ENCODE peak calls at places on chromosomes 3 and 15, in four cellular contexts. One of them, this sample, is unnamed.

GRCh38 chr3:16286672-16287604 is 21.9 kb downstream of the OXNAD1 start:
- DNase-seq in stimulated activated CD4-positive, alpha-beta T cell treated with anti-CD3 and anti-CD28 coated beads, Interleukin-2, amount 100 ng/mL, for 48 hours: no peak
- DNase-seq in effector memory CD8-positive, alpha-beta T cell: no peak
- DNase-seq in adrenal gland: no peak
- DNase-seq in this sample: no peak

GRCh38 chr3:155766206-155766605 is 21.3 kb upstream of the PLCH1 start:
- DNase-seq in stimulated activated CD4-positive, alpha-beta T cell treated with anti-CD3 and anti-CD28 coated beads, Interleukin-2, amount 100 ng/mL, for 48 hours: no peak
- DNase-seq in adrenal gland: no peak
- DNase-seq in effector memory CD8-positive, alpha-beta T cell: no peak
- DNase-seq in this sample: no peak

GRCh38 chr3:18423401-18424212 is 1.5 kb downstream of the SATB1 start:
- DNase-seq in adrenal gland: peak
- DNase-seq in stimulated activated CD4-positive, alpha-beta T cell treated with anti-CD3 and anti-CD28 coated beads, Interleukin-2, amount 100 ng/mL, for 48 hours: no peak
- DNase-seq in effector memory CD8-positive, alpha-beta T cell: peak
- DNase-seq in this sample: peak

GRCh38 chr3:187368251-187368733 is at the start of gene RTP4:
- DNase-seq in stimulated activated CD4-positive, alpha-beta T cell treated with anti-CD3 and anti-CD28 coated beads, Interleukin-2, amount 100 ng/mL, for 48 hours: peak
- DNase-seq in effector memory CD8-positive, alpha-beta T cell: peak
- DNase-seq in adrenal gland: no peak
- DNase-seq in this sample: peak

GRCh38 chr15:64112904-64113303 is 17.1 kb downstream of the SNX1 start:
- DNase-seq in stimulated activated CD4-positive, alpha-beta T cell treated with anti-CD3 and anti-CD28 coated beads, Interleukin-2, amount 100 ng/mL, for 48 hours: no peak
- DNase-seq in effector memory CD8-positive, alpha-beta T cell: no peak
- DNase-seq in adrenal gland: no peak
- DNase-seq in this sample: no peak

GRCh38 chr15:66952756-66953522 is 112.5 kb upstream of the SMAD3 start:
- DNase-seq in effector memory CD8-positive, alpha-beta T cell: no peak
- DNase-seq in stimulated activated CD4-positive, alpha-beta T cell treated with anti-CD3 and anti-CD28 coated beads, Interleukin-2, amount 100 ng/mL, for 48 hours: no peak
- DNase-seq in adrenal gland: no peak
- DNase-seq in this sample: no peak

GRCh38 chr3:194268659-194269487 is 82.3 kb downstream of the CPN2 start:
- DNase-seq in adrenal gland: peak
- DNase-seq in stimulated activated CD4-positive, alpha-beta T cell treated with anti-CD3 and anti-CD28 coated beads, Interleukin-2, amount 100 ng/mL, for 48 hours: no peak
- DNase-seq in effector memory CD8-positive, alpha-beta T cell: no peak
- DNase-seq in this sample: no peak

GRCh38 chr3:30548605-30549004 is 57.8 kb upstream of the TGFBR2 start:
- DNase-seq in stimulated activated CD4-positive, alpha-beta T cell treated with anti-CD3 and anti-CD28 coated beads, Interleukin-2, amount 100 ng/mL, for 48 hours: no peak
- DNase-seq in adrenal gland: no peak
- DNase-seq in effector memory CD8-positive, alpha-beta T cell: peak
- DNase-seq in this sample: peak

GRCh38 chr3:180871901-180872300 is 40.6 kb upstream of the FXR1 start:
- DNase-seq in stimulated activated CD4-positive, alpha-beta T cell treated with anti-CD3 and anti-CD28 coated beads, Interleukin-2, amount 100 ng/mL, for 48 hours: no peak
- DNase-seq in adrenal gland: no peak
- DNase-seq in effector memory CD8-positive, alpha-beta T cell: no peak
- DNase-seq in this sample: no peak

This sample was measured in testis.